ENCODE peak calls at places on chromosomes 4 and X, in nine cellular contexts. One of them, this sample, is unnamed. For H3K36me3, the result is how much of the 10 kb centered on the place peaks cover.

GRCh38 chrX:135411893-135412292 is 9.9 kb upstream of the SMIM10L2A start:
- DNase-seq in lower lobe of right lung: no peak
- DNase-seq in psoas muscle: no peak
- DNase-seq in MG63: no peak
- DNase-seq in prostate gland: no peak
- DNase-seq in fibroblast of lung: peak
- DNase-seq in sigmoid colon: no peak
- DNase-seq in CD8-positive, alpha-beta memory T cell: no peak
- DNase-seq in heart right ventricle: no peak
- DNase-seq in this sample: no peak

GRCh38 chrX:24846551-24847170 is 152.9 kb downstream of the POLA1 start:
- DNase-seq in prostate gland: no peak
- DNase-seq in fibroblast of lung: peak
- DNase-seq in sigmoid colon: no peak
- DNase-seq in MG63: no peak
- DNase-seq in CD8-positive, alpha-beta memory T cell: no peak
- DNase-seq in heart right ventricle: no peak
- DNase-seq in lower lobe of right lung: no peak
- DNase-seq in psoas muscle: no peak
- DNase-seq in this sample: no peak

GRCh38 chrX:48474127-48474526 is 1.9 kb upstream of the FTSJ1 start:
- DNase-seq in lower lobe of right lung: no peak
- DNase-seq in heart right ventricle: no peak
- DNase-seq in prostate gland: no peak
- DNase-seq in sigmoid colon: no peak
- DNase-seq in MG63: no peak
- DNase-seq in psoas muscle: no peak
- DNase-seq in CD8-positive, alpha-beta memory T cell: no peak
- DNase-seq in fibroblast of lung: no peak
- DNase-seq in this sample: no peak

GRCh38 chr4:184558996-184559395 is 84.6 kb upstream of the IRF2 start:
- DNase-seq in psoas muscle: no peak
- DNase-seq in CD8-positive, alpha-beta memory T cell: no peak
- DNase-seq in heart right ventricle: no peak
- DNase-seq in prostate gland: no peak
- DNase-seq in fibroblast of lung: no peak
- DNase-seq in sigmoid colon: no peak
- DNase-seq in MG63: no peak
- DNase-seq in lower lobe of right lung: no peak
- DNase-seq in this sample: no peak

GRCh38 chr4:145679991-145680455 is at the start of gene C4orf51:
- DNase-seq in sigmoid colon: no peak
- DNase-seq in heart right ventricle: no peak
- DNase-seq in prostate gland: peak
- DNase-seq in lower lobe of right lung: no peak
- DNase-seq in fibroblast of lung: peak
- DNase-seq in MG63: peak
- DNase-seq in psoas muscle: no peak
- DNase-seq in CD8-positive, alpha-beta memory T cell: no peak
- DNase-seq in this sample: no peak

GRCh38 chr4:188106454-188106853 is 2.9 kb downstream of the TRIML2 start:
- DNase-seq in sigmoid colon: no peak
- DNase-seq in MG63: no peak
- DNase-seq in CD8-positive, alpha-beta memory T cell: no peak
- DNase-seq in prostate gland: no peak
- DNase-seq in fibroblast of lung: no peak
- DNase-seq in lower lobe of right lung: no peak
- DNase-seq in psoas muscle: no peak
- DNase-seq in heart right ventricle: no peak
- DNase-seq in this sample: no peak

GRCh38 chr4:131063878-131064277 is 1967.9 kb downstream of the C4orf33 start:
- DNase-seq in sigmoid colon: no peak
- DNase-seq in CD8-positive, alpha-beta memory T cell: no peak
- DNase-seq in heart right ventricle: no peak
- DNase-seq in psoas muscle: no peak
- DNase-seq in MG63: peak
- DNase-seq in prostate gland: no peak
- DNase-seq in fibroblast of lung: peak
- DNase-seq in lower lobe of right lung: no peak
- DNase-seq in this sample: no peak

GRCh38 chr4:70893790-70894189 is 8.4 kb upstream of the MOB1B start:
- DNase-seq in heart right ventricle: no peak
- DNase-seq in CD8-positive, alpha-beta memory T cell: no peak
- DNase-seq in MG63: no peak
- DNase-seq in sigmoid colon: no peak
- DNase-seq in prostate gland: no peak
- DNase-seq in psoas muscle: no peak
- DNase-seq in lower lobe of right lung: no peak
- DNase-seq in fibroblast of lung: no peak
- DNase-seq in this sample: no peak

GRCh38 chrX:18026171-18026570 is 165.1 kb upstream of the RAI2 start:
- DNase-seq in MG63: no peak
- DNase-seq in CD8-positive, alpha-beta memory T cell: no peak
- DNase-seq in prostate gland: no peak
- DNase-seq in sigmoid colon: no peak
- DNase-seq in lower lobe of right lung: no peak
- DNase-seq in fibroblast of lung: no peak
- DNase-seq in heart right ventricle: peak
- DNase-seq in psoas muscle: no peak
- DNase-seq in this sample: no peak

GRCh38 chr4:1899149-1900086 is 28.2 kb downstream of the NSD2 start:
- DNase-seq in prostate gland: peak
- DNase-seq in heart right ventricle: peak
- DNase-seq in sigmoid colon: peak
- DNase-seq in psoas muscle: peak
- DNase-seq in CD8-positive, alpha-beta memory T cell: peak
- DNase-seq in lower lobe of right lung: peak
- DNase-seq in MG63: peak
- DNase-seq in fibroblast of lung: peak
- DNase-seq in this sample: peak
- H3K36me3 ChIP-seq in prostate gland: under half
- H3K36me3 ChIP-seq in heart right ventricle: under half
- H3K36me3 ChIP-seq in sigmoid colon: under half
- H3K36me3 ChIP-seq in psoas muscle: under half
- H3K36me3 ChIP-seq in CD8-positive, alpha-beta memory T cell: under half
- H3K36me3 ChIP-seq in lower lobe of right lung: under half
- H3K36me3 ChIP-seq in MG63: under half
- H3K36me3 ChIP-seq in fibroblast of lung: under half
- H3K36me3 ChIP-seq in this sample: under half

DNA sequence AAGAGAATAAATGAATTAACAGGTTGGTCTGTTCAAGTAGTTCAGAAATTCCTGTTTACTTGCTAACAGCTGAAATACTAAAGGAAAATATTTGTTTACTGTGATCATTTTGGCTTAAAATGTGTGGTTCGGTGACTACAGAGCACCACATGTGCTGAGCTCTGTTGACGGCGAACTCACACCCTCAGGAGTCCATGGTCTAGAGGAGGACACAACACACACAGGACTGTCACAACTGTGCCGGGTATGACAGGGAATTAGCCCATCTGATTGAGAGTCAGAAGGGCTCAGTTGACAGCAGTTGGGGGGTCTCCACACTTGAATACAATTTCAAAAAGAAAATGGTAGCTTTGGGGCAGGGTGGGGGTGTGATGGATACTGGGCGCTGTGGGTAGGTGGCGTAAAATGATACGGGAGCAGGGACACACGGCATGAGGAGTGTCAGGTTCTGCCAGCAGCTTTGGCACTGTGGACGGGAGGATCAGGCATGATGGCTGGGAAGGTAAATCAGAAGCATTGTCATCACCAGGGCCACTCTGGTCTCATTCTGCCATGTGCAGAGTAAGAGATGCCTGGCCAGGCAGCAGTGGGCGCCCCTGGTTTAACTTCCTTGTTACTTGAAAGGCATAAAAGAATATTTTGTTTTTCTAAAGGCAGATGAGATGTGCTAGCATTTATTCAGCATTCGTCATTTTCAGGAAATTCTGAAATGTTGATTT is 33.3 kb downstream of the CLDN22 start:
- DNase-seq in heart right ventricle: no peak
- DNase-seq in CD8-positive, alpha-beta memory T cell: no peak
- DNase-seq in lower lobe of right lung: no peak
- DNase-seq in MG63: no peak
- DNase-seq in sigmoid colon: no peak
- DNase-seq in psoas muscle: no peak
- DNase-seq in prostate gland: no peak
- DNase-seq in fibroblast of lung: no peak
- DNase-seq in this sample: no peak
- H3K36me3 ChIP-seq in heart right ventricle: under half
- H3K36me3 ChIP-seq in CD8-positive, alpha-beta memory T cell: under half
- H3K36me3 ChIP-seq in lower lobe of right lung: half or more
- H3K36me3 ChIP-seq in MG63: under half
- H3K36me3 ChIP-seq in sigmoid colon: under half
- H3K36me3 ChIP-seq in psoas muscle: under half
- H3K36me3 ChIP-seq in prostate gland: under half
- H3K36me3 ChIP-seq in fibroblast of lung: under half
- H3K36me3 ChIP-seq in this sample: under half

DNA sequence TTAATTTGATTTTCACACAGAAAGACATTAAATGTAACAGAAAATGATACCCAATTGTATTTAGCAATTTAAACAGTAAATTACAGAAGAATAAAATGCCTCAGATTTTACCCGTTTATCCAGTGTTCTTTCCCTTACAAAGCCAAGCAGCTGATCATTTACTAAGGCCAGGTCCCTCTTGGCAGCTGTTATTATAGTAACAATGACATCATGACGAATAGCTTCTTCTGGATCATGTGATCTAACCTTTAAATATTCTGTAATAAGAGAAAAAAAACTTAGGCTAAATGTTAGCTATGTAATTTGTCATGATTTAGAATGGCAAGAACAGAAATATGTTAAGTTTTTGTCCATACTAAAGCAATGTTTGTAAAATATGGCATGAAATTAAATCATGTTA is 69.4 kb downstream of the PDS5A start:
- DNase-seq in heart right ventricle: no peak
- DNase-seq in psoas muscle: no peak
- DNase-seq in MG63: no peak
- DNase-seq in sigmoid colon: no peak
- DNase-seq in lower lobe of right lung: no peak
- DNase-seq in fibroblast of lung: peak
- DNase-seq in prostate gland: no peak
- DNase-seq in CD8-positive, alpha-beta memory T cell: no peak
- DNase-seq in this sample: no peak
- H3K36me3 ChIP-seq in heart right ventricle: under half
- H3K36me3 ChIP-seq in psoas muscle: under half
- H3K36me3 ChIP-seq in MG63: under half
- H3K36me3 ChIP-seq in sigmoid colon: half or more
- H3K36me3 ChIP-seq in lower lobe of right lung: half or more
- H3K36me3 ChIP-seq in fibroblast of lung: under half
- H3K36me3 ChIP-seq in prostate gland: under half
- H3K36me3 ChIP-seq in CD8-positive, alpha-beta memory T cell: under half
- H3K36me3 ChIP-seq in this sample: under half

GRCh38 chrX:47215291-47215900 is 3.1 kb upstream of the CDK16 start:
- DNase-seq in CD8-positive, alpha-beta memory T cell: no peak
- DNase-seq in psoas muscle: no peak
- DNase-seq in lower lobe of right lung: no peak
- DNase-seq in fibroblast of lung: no peak
- DNase-seq in prostate gland: no peak
- DNase-seq in MG63: no peak
- DNase-seq in heart right ventricle: no peak
- DNase-seq in sigmoid colon: no peak
- DNase-seq in this sample: no peak
- H3K36me3 ChIP-seq in CD8-positive, alpha-beta memory T cell: under half
- H3K36me3 ChIP-seq in psoas muscle: under half
- H3K36me3 ChIP-seq in lower lobe of right lung: half or more
- H3K36me3 ChIP-seq in fibroblast of lung: under half
- H3K36me3 ChIP-seq in prostate gland: under half
- H3K36me3 ChIP-seq in MG63: under half
- H3K36me3 ChIP-seq in heart right ventricle: under half
- H3K36me3 ChIP-seq in sigmoid colon: half or more
- H3K36me3 ChIP-seq in this sample: under half

DNA sequence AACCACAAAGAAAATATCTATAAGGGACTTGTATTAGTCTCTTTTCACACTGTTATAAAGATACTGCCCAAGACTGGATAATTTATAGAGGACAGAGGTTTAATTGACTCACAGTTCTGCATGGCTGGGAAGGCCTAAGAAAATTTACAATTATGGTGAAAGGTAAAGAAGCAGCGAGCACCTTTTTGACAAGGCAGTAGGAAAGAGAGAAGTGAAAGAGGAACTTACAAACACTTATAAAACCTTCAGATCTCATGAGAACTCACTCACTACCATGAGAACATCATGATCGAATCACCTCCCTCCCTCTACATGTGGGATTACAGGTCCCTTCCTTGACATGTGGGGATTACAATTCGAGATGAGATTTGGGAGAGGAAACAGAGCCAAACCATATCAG is 856.0 kb downstream of the TRAM1L1 start:
- DNase-seq in lower lobe of right lung: no peak
- DNase-seq in CD8-positive, alpha-beta memory T cell: no peak
- DNase-seq in prostate gland: no peak
- DNase-seq in sigmoid colon: no peak
- DNase-seq in psoas muscle: no peak
- DNase-seq in fibroblast of lung: no peak
- DNase-seq in heart right ventricle: no peak
- DNase-seq in MG63: no peak
- DNase-seq in this sample: no peak
- H3K36me3 ChIP-seq in lower lobe of right lung: under half
- H3K36me3 ChIP-seq in CD8-positive, alpha-beta memory T cell: under half
- H3K36me3 ChIP-seq in prostate gland: under half
- H3K36me3 ChIP-seq in sigmoid colon: under half
- H3K36me3 ChIP-seq in psoas muscle: under half
- H3K36me3 ChIP-seq in fibroblast of lung: under half
- H3K36me3 ChIP-seq in heart right ventricle: under half
- H3K36me3 ChIP-seq in MG63: under half
- H3K36me3 ChIP-seq in this sample: under half

GRCh38 chrX:63718010-63718694 is 66.9 kb downstream of the ARHGEF9 start:
- DNase-seq in MG63: no peak
- DNase-seq in CD8-positive, alpha-beta memory T cell: no peak
- DNase-seq in heart right ventricle: no peak
- DNase-seq in lower lobe of right lung: no peak
- DNase-seq in psoas muscle: no peak
- DNase-seq in sigmoid colon: no peak
- DNase-seq in fibroblast of lung: no peak
- DNase-seq in prostate gland: no peak
- DNase-seq in this sample: no peak
- H3K36me3 ChIP-seq in MG63: under half
- H3K36me3 ChIP-seq in CD8-positive, alpha-beta memory T cell: under half
- H3K36me3 ChIP-seq in heart right ventricle: under half
- H3K36me3 ChIP-seq in lower lobe of right lung: under half
- H3K36me3 ChIP-seq in psoas muscle: under half
- H3K36me3 ChIP-seq in sigmoid colon: under half
- H3K36me3 ChIP-seq in fibroblast of lung: under half
- H3K36me3 ChIP-seq in prostate gland: under half
- H3K36me3 ChIP-seq in this sample: under half

DNA sequence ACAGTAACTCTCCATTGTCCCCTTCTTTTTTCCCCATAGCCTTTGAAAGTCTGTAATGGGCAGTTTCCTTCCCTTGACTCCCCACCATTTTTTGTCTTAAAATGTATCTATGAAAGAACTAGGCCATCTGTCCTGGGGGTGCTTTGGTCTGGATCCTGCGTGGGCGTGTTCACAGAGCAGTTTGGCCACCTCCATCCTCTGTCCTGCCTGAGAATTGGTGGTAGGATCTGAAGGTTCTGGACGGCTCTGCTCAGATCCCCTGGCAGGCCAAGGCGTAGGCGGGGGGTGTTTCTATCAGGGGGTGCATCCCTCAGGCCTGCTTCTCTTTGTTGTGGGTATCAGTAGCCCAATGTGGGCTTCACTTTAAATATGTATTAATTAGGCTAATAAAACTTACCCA is 107.1 kb downstream of the FAM193A start:
- DNase-seq in fibroblast of lung: no peak
- DNase-seq in sigmoid colon: peak
- DNase-seq in MG63: no peak
- DNase-seq in CD8-positive, alpha-beta memory T cell: no peak
- DNase-seq in psoas muscle: no peak
- DNase-seq in lower lobe of right lung: peak
- DNase-seq in prostate gland: no peak
- DNase-seq in heart right ventricle: no peak
- DNase-seq in this sample: no peak
- H3K36me3 ChIP-seq in fibroblast of lung: under half
- H3K36me3 ChIP-seq in sigmoid colon: half or more
- H3K36me3 ChIP-seq in MG63: under half
- H3K36me3 ChIP-seq in CD8-positive, alpha-beta memory T cell: under half
- H3K36me3 ChIP-seq in psoas muscle: under half
- H3K36me3 ChIP-seq in lower lobe of right lung: half or more
- H3K36me3 ChIP-seq in prostate gland: under half
- H3K36me3 ChIP-seq in heart right ventricle: under half
- H3K36me3 ChIP-seq in this sample: under half